ENCODE peak calls at places on chromosomes 16 and 17, in eight cellular contexts. One of them, this sample, is unnamed.

GRCh38 chr16:88325087-88325750 is 57.5 kb upstream of the ZNF469 start:
- DNase-seq in NCI-H446 treated with DMSO at 0.1 percent for 48 hours: no peak
- DNase-seq in iPS-NIHi11: no peak
- DNase-seq in AG08395: no peak
- DNase-seq in activated CD4-positive, CD25-positive, alpha-beta regulatory T cell treated with anti-CD3 and anti-CD28 coated beads, Interleukin-2, amount 50 U/mL, for 16 hours: no peak
- DNase-seq in stomach: no peak
- DNase-seq in activated effector memory CD4-positive, alpha-beta T cell treated with anti-CD3 and anti-CD28 coated beads, Interleukin-2, amount 50 U/mL, for 16 hours: no peak
- DNase-seq in NCI-H187: no peak
- DNase-seq in this sample: no peak

GRCh38 chr17:19381361-19381740 is 3.1 kb downstream of the MAPK7 start:
- DNase-seq in NCI-H187: no peak
- DNase-seq in activated effector memory CD4-positive, alpha-beta T cell treated with anti-CD3 and anti-CD28 coated beads, Interleukin-2, amount 50 U/mL, for 16 hours: no peak
- DNase-seq in iPS-NIHi11: no peak
- DNase-seq in activated CD4-positive, CD25-positive, alpha-beta regulatory T cell treated with anti-CD3 and anti-CD28 coated beads, Interleukin-2, amount 50 U/mL, for 16 hours: no peak
- DNase-seq in stomach: no peak
- DNase-seq in NCI-H446 treated with DMSO at 0.1 percent for 48 hours: no peak
- DNase-seq in AG08395: no peak
- DNase-seq in this sample: no peak

GRCh38 chr17:7463368-7463846 is 16.0 kb downstream of the ZBTB4 start:
- DNase-seq in activated effector memory CD4-positive, alpha-beta T cell treated with anti-CD3 and anti-CD28 coated beads, Interleukin-2, amount 50 U/mL, for 16 hours: no peak
- DNase-seq in AG08395: no peak
- DNase-seq in stomach: no peak
- DNase-seq in NCI-H187: no peak
- DNase-seq in iPS-NIHi11: no peak
- DNase-seq in NCI-H446 treated with DMSO at 0.1 percent for 48 hours: no peak
- DNase-seq in activated CD4-positive, CD25-positive, alpha-beta regulatory T cell treated with anti-CD3 and anti-CD28 coated beads, Interleukin-2, amount 50 U/mL, for 16 hours: no peak
- DNase-seq in this sample: no peak

GRCh38 chr16:57994778-57995177 is 5.7 kb downstream of the ZNF319 start:
- DNase-seq in NCI-H446 treated with DMSO at 0.1 percent for 48 hours: no peak
- DNase-seq in iPS-NIHi11: peak; percentile 64
- DNase-seq in AG08395: peak; percentile 57
- DNase-seq in activated effector memory CD4-positive, alpha-beta T cell treated with anti-CD3 and anti-CD28 coated beads, Interleukin-2, amount 50 U/mL, for 16 hours: peak; percentile 79
- DNase-seq in NCI-H187: no peak
- DNase-seq in activated CD4-positive, CD25-positive, alpha-beta regulatory T cell treated with anti-CD3 and anti-CD28 coated beads, Interleukin-2, amount 50 U/mL, for 16 hours: no peak
- DNase-seq in stomach: peak; percentile 59
- DNase-seq in this sample: peak; percentile 56

GRCh38 chr16:50245417-50246298 is 20.7 kb upstream of the ADCY7 start:
- DNase-seq in activated effector memory CD4-positive, alpha-beta T cell treated with anti-CD3 and anti-CD28 coated beads, Interleukin-2, amount 50 U/mL, for 16 hours: peak; percentile 85
- DNase-seq in stomach: peak; percentile 55
- DNase-seq in NCI-H187: no peak
- DNase-seq in NCI-H446 treated with DMSO at 0.1 percent for 48 hours: no peak
- DNase-seq in activated CD4-positive, CD25-positive, alpha-beta regulatory T cell treated with anti-CD3 and anti-CD28 coated beads, Interleukin-2, amount 50 U/mL, for 16 hours: peak; percentile 30
- DNase-seq in AG08395: peak; percentile 87
- DNase-seq in iPS-NIHi11: peak; percentile 82
- DNase-seq in this sample: peak; percentile 77

GRCh38 chr17:81057079-81057730 is 22.3 kb downstream of the BAIAP2 start:
- DNase-seq in iPS-NIHi11: peak; percentile 66
- DNase-seq in NCI-H187: no peak
- DNase-seq in NCI-H446 treated with DMSO at 0.1 percent for 48 hours: no peak
- DNase-seq in stomach: peak; percentile 84
- DNase-seq in activated CD4-positive, CD25-positive, alpha-beta regulatory T cell treated with anti-CD3 and anti-CD28 coated beads, Interleukin-2, amount 50 U/mL, for 16 hours: no peak
- DNase-seq in AG08395: no peak
- DNase-seq in activated effector memory CD4-positive, alpha-beta T cell treated with anti-CD3 and anti-CD28 coated beads, Interleukin-2, amount 50 U/mL, for 16 hours: no peak
- DNase-seq in this sample: peak; percentile 61

GRCh38 chr17:76529643-76530488 is 7.6 kb downstream of the CYGB start:
- DNase-seq in AG08395: peak; percentile 69
- DNase-seq in NCI-H446 treated with DMSO at 0.1 percent for 48 hours: no peak
- DNase-seq in stomach: peak; percentile 66
- DNase-seq in iPS-NIHi11: no peak
- DNase-seq in activated CD4-positive, CD25-positive, alpha-beta regulatory T cell treated with anti-CD3 and anti-CD28 coated beads, Interleukin-2, amount 50 U/mL, for 16 hours: no peak
- DNase-seq in activated effector memory CD4-positive, alpha-beta T cell treated with anti-CD3 and anti-CD28 coated beads, Interleukin-2, amount 50 U/mL, for 16 hours: no peak
- DNase-seq in NCI-H187: no peak
- DNase-seq in this sample: peak; percentile 96

GRCh38 chr17:76781056-76781982 is 43.4 kb downstream of the MFSD11 start:
- DNase-seq in activated CD4-positive, CD25-positive, alpha-beta regulatory T cell treated with anti-CD3 and anti-CD28 coated beads, Interleukin-2, amount 50 U/mL, for 16 hours: no peak
- DNase-seq in stomach: no peak
- DNase-seq in iPS-NIHi11: no peak
- DNase-seq in activated effector memory CD4-positive, alpha-beta T cell treated with anti-CD3 and anti-CD28 coated beads, Interleukin-2, amount 50 U/mL, for 16 hours: no peak
- DNase-seq in AG08395: no peak
- DNase-seq in NCI-H446 treated with DMSO at 0.1 percent for 48 hours: no peak
- DNase-seq in NCI-H187: no peak
- DNase-seq in this sample: peak; percentile 46

GRCh38 chr16:2205104-2205966 is at the start of gene MLST8:
- DNase-seq in stomach: peak; percentile 87
- DNase-seq in iPS-NIHi11: peak; percentile 96
- DNase-seq in activated effector memory CD4-positive, alpha-beta T cell treated with anti-CD3 and anti-CD28 coated beads, Interleukin-2, amount 50 U/mL, for 16 hours: peak; percentile 96
- DNase-seq in AG08395: peak; percentile 99
- DNase-seq in NCI-H187: peak; percentile 98
- DNase-seq in activated CD4-positive, CD25-positive, alpha-beta regulatory T cell treated with anti-CD3 and anti-CD28 coated beads, Interleukin-2, amount 50 U/mL, for 16 hours: peak; percentile 85
- DNase-seq in NCI-H446 treated with DMSO at 0.1 percent for 48 hours: peak; percentile 43
- DNase-seq in this sample: peak; percentile 92

GRCh38 chr16:29662729-29663019 is 373 bp upstream of the SPN start:
- DNase-seq in NCI-H446 treated with DMSO at 0.1 percent for 48 hours: no peak
- DNase-seq in AG08395: no peak
- DNase-seq in NCI-H187: no peak
- DNase-seq in stomach: peak; percentile 27
- DNase-seq in activated CD4-positive, CD25-positive, alpha-beta regulatory T cell treated with anti-CD3 and anti-CD28 coated beads, Interleukin-2, amount 50 U/mL, for 16 hours: no peak
- DNase-seq in iPS-NIHi11: no peak
- DNase-seq in activated effector memory CD4-positive, alpha-beta T cell treated with anti-CD3 and anti-CD28 coated beads, Interleukin-2, amount 50 U/mL, for 16 hours: peak; percentile 75
- DNase-seq in this sample: no peak

GRCh38 chr17:32100971-32101631 is 41.2 kb upstream of the RHOT1 start:
- DNase-seq in activated CD4-positive, CD25-positive, alpha-beta regulatory T cell treated with anti-CD3 and anti-CD28 coated beads, Interleukin-2, amount 50 U/mL, for 16 hours: no peak
- DNase-seq in AG08395: no peak
- DNase-seq in iPS-NIHi11: no peak
- DNase-seq in stomach: peak; percentile 87
- DNase-seq in NCI-H187: no peak
- DNase-seq in NCI-H446 treated with DMSO at 0.1 percent for 48 hours: no peak
- DNase-seq in activated effector memory CD4-positive, alpha-beta T cell treated with anti-CD3 and anti-CD28 coated beads, Interleukin-2, amount 50 U/mL, for 16 hours: no peak
- DNase-seq in this sample: no peak

GRCh38 chr17:72381597-72382397 is 261.0 kb downstream of the SOX9 start:
- DNase-seq in stomach: no peak
- DNase-seq in NCI-H187: peak; percentile 33
- DNase-seq in activated CD4-positive, CD25-positive, alpha-beta regulatory T cell treated with anti-CD3 and anti-CD28 coated beads, Interleukin-2, amount 50 U/mL, for 16 hours: no peak
- DNase-seq in activated effector memory CD4-positive, alpha-beta T cell treated with anti-CD3 and anti-CD28 coated beads, Interleukin-2, amount 50 U/mL, for 16 hours: peak; percentile 25
- DNase-seq in AG08395: no peak
- DNase-seq in iPS-NIHi11: peak; percentile 76
- DNase-seq in NCI-H446 treated with DMSO at 0.1 percent for 48 hours: no peak
- DNase-seq in this sample: peak; percentile 5

This sample was measured in cardiac muscle cell.